ENCODE peak calls at places on chromosomes 5 and 9, in eight cellular contexts. D, K, J, M, V, P, F and X are unnamed samples.

GRCh38 chr9:36781532-36781931 is 208.8 kb downstream of the MELK start:
- DNase-seq in D (no peak), K (peak; percentile 74), J (no peak), M (no peak), V (no peak), P (no peak), F (no peak), X (peak; percentile 42)

GRCh38 chr5:109853362-109853761 is 163.6 kb downstream of the MAN2A1 start:
- DNase-seq in D (no peak), K (no peak), J (no peak), M (no peak), V (no peak), P (no peak), F (no peak), X (no peak)

GRCh38 chr5:158856794-158857193 is 242.9 kb downstream of the EBF1 start:
- DNase-seq in D (no peak), K (no peak), J (no peak), M (no peak), V (no peak), P (no peak), F (no peak), X (no peak)

GRCh38 chr5:56838409-56839039 is 23.2 kb downstream of the MAP3K1 start:
- DNase-seq in D (no peak), K (no peak), J (no peak), M (peak; percentile 65), V (no peak), P (no peak), F (no peak), X (no peak)

GRCh38 chr9:32378496-32378895 is 5.9 kb upstream of the ACO1 start:
- DNase-seq in D (no peak), K (peak; percentile 49), J (peak; percentile 19), M (peak; percentile 67), V (no peak), P (peak; percentile 61), F (peak; percentile 69), X (peak; percentile 39)

GRCh38 chr9:120348951-120349429 is 231.0 kb downstream of the CDK5RAP2 start:
- DNase-seq in D (no peak), K (peak; percentile 45), J (no peak), M (peak; percentile 34), V (peak; percentile 12), P (no peak), F (peak; percentile 94), X (no peak)

GRCh38 chr9:131722260-131722659 is 17.6 kb downstream of the RAPGEF1 start:
- DNase-seq in D (no peak), K (no peak), J (no peak), M (no peak), V (no peak), P (no peak), F (no peak), X (no peak)

GRCh38 chr9:77731008-77731698 is 83.0 kb upstream of the GNA14 start:
- DNase-seq in D (no peak), K (no peak), J (no peak), M (no peak), V (no peak), P (no peak), F (no peak), X (no peak)

GRCh38 chr9:18457498-18457897 is 16.5 kb upstream of the ADAMTSL1 start:
- DNase-seq in D (no peak), K (no peak), J (no peak), M (no peak), V (no peak), P (no peak), F (no peak), X (no peak)

GRCh38 chr5:45521067-45521466 is 175.1 kb downstream of the HCN1 start:
- DNase-seq in D (peak; percentile 29), K (peak; percentile 28), J (no peak), M (no peak), V (no peak), P (no peak), F (no peak), X (no peak)

GRCh38 chr5:10705736-10706135 is 55.3 kb downstream of the DAP start:
- DNase-seq in D (no peak), K (no peak), J (no peak), M (no peak), V (no peak), P (no peak), F (no peak), X (no peak)

GRCh38 chr9:130606887-130607582 is 27.7 kb downstream of the FUBP3 start:
- DNase-seq in D (no peak), K (no peak), J (no peak), M (no peak), V (no peak), P (no peak), F (no peak), X (no peak)

GRCh38 chr9:72292874-72293607 is 72.0 kb downstream of the ZFAND5 start:
- DNase-seq in D (no peak), K (no peak), J (no peak), M (peak; percentile 85), V (no peak), P (no peak), F (peak; percentile 22), X (no peak)

GRCh38 chr9:16310288-16311145 is 560.0 kb downstream of the BNC2 start:
- DNase-seq in D (no peak), K (no peak), J (no peak), M (no peak), V (no peak), P (no peak), F (peak; percentile 62), X (no peak)